ENCODE peak calls at places on chromosomes 13 and 19, in nine cellular contexts. B is H54, A is right lobe of liver, T is body of pancreas, X is transverse colon, G is uterus, P is A549, S is breast epithelium, D is spleen. K is an unnamed sample.
A peak's percentile ranks its signal among the peaks of the same experiment; 100 is the strongest.

GRCh38 chr19:38417544-38418506 is 8.2 kb downstream of the RASGRP4 start:
- DNase-seq in B (no peak), X (peak; percentile 75), G (no peak), S (no peak), D (peak; percentile 95), T (peak; percentile 43), A (peak; percentile 79), P (peak; percentile 92), K (peak; percentile 45)

GRCh38 chr19:31408460-31409124 is 59.4 kb upstream of the TSHZ3 start:
- DNase-seq in D (no peak), S (no peak), T (no peak), P (no peak), G (peak; percentile 51), A (no peak), X (no peak), B (peak; percentile 74), K (no peak)

GRCh38 chr13:66359910-66360552 is 870.1 kb downstream of the PCDH9 start:
- DNase-seq in T (no peak), B (no peak), G (no peak), S (no peak), P (no peak), D (no peak), A (no peak), X (no peak), K (no peak)

GRCh38 chr13:107301724-107302374 is 733.9 kb upstream of the ARGLU1 start:
- DNase-seq in S (no peak), D (no peak), T (no peak), P (no peak), A (no peak), B (no peak), X (no peak), G (no peak), K (no peak)

GRCh38 chr13:67515895-67516294 is 285.8 kb upstream of the PCDH9 start:
- DNase-seq in S (no peak), T (no peak), P (no peak), G (no peak), D (no peak), X (no peak), A (no peak), B (no peak), K (no peak)

GRCh38 chr13:110306960-110307696 is at the start of the genes COL4A1 and COL4A2:
- DNase-seq in S (peak; percentile 65), G (peak; percentile 90), T (peak; percentile 47), B (peak; percentile 82), A (peak; percentile 62), X (peak; percentile 61), D (no peak), P (no peak), K (peak; percentile 47)

GRCh38 chr19:50519006-50519575 is 5.4 kb upstream of the ASPDH start:
- DNase-seq in S (no peak), P (no peak), T (no peak), A (no peak), X (no peak), B (no peak), G (no peak), D (peak; percentile 71), K (no peak)

GRCh38 chr19:19595171-19595701 is 23.3 kb downstream of the PBX4 start:
- DNase-seq in G (no peak), X (no peak), S (peak; percentile 31), B (no peak), A (no peak), T (no peak), P (no peak), D (no peak), K (no peak)

GRCh38 chr13:29436291-29436690 is 159.2 kb downstream of the SLC7A1 start:
- DNase-seq in A (no peak), G (no peak), B (no peak), P (no peak), T (no peak), X (no peak), D (no peak), S (no peak), K (no peak)

GRCh38 chr19:42422576-42423461 is 4.4 kb downstream of the LIPE start:
- DNase-seq in X (peak; percentile 47), T (no peak), G (no peak), P (no peak), A (no peak), D (peak; percentile 82), S (no peak), B (no peak), K (no peak)

GRCh38 chr19:19464339-19465098 is 50.8 kb downstream of the TSSK6 start:
- DNase-seq in S (no peak), P (no peak), G (no peak), X (no peak), A (no peak), D (no peak), T (peak; percentile 77), B (no peak), K (no peak)

GRCh38 chr19:43950834-43951626 is at the start of gene ZNF221:
- DNase-seq in B (peak; percentile 94), A (peak; percentile 91), G (peak; percentile 88), X (peak; percentile 90), T (peak; percentile 92), S (peak; percentile 87), P (peak; percentile 98), D (peak; percentile 90), K (peak; percentile 90)

GRCh38 chr13:112781287-112781686 is 91.4 kb downstream of the ATP11A start:
- DNase-seq in S (no peak), P (no peak), T (no peak), X (no peak), G (peak; percentile 2), B (no peak), A (no peak), D (no peak), K (no peak)

GRCh38 chr19:34540811-34541557 is 59.4 kb downstream of the WTIP start:
- DNase-seq in G (no peak), S (no peak), T (no peak), A (no peak), X (no peak), P (no peak), D (no peak), B (no peak), K (no peak)

GRCh38 chr19:49859838-49860715 is 7.3 kb downstream of the PNKP start:
- DNase-seq in D (no peak), A (peak; percentile 47), B (no peak), S (no peak), X (no peak), G (no peak), P (no peak), T (no peak), K (no peak)

GRCh38 chr19:48806818-48807589 is 3.8 kb downstream of the BCAT2 start:
- DNase-seq in T (peak; percentile 49), S (no peak), X (peak; percentile 68), D (no peak), G (no peak), B (no peak), A (peak; percentile 89), P (no peak), K (no peak)

GRCh38 chr19:10085641-10086031 is 481 bp upstream of the SHFL start:
- DNase-seq in B (no peak), T (no peak), X (no peak), P (no peak), D (no peak), S (no peak), G (no peak), A (no peak), K (no peak)

GRCh38 chr13:71864981-71865857 is 1.8 kb downstream of the DACH1 start:
- DNase-seq in T (peak; percentile 16), S (no peak), B (no peak), G (peak; percentile 18), A (peak; percentile 61), X (peak; percentile 21), P (no peak), D (peak; percentile 85), K (no peak)

GRCh38 chr19:46124638-46125115 is at the start of gene IGFL3:
- DNase-seq in P (no peak), T (no peak), X (no peak), D (no peak), S (no peak), G (no peak), A (no peak), B (no peak), K (no peak)

GRCh38 chr19:5719961-5720790 is at the start of the genes CATSPERD and LONP1:
- DNase-seq in B (peak; percentile 98), S (peak; percentile 98), A (peak; percentile 99), P (peak; percentile 94), G (peak; percentile 98), X (peak; percentile 98), T (peak; percentile 99), D (peak; percentile 100), K (peak; percentile 98)
- TF ChIP-seq POLR2A in B (peak; percentile 77), S (peak; percentile 42), A (peak; percentile 77), P (peak; percentile 61), G (peak; percentile 60), X (peak; percentile 75), T (peak; percentile 80), D (no peak), K (peak; percentile 76)

GRCh38 chr19:29247051-29247450 is 34.1 kb upstream of the UQCRFS1 start:
- DNase-seq in T (no peak), S (no peak), X (no peak), D (no peak), B (no peak), P (no peak), G (no peak), A (no peak), K (no peak)

GRCh38 chr19:29248332-29248844 is 35.4 kb upstream of the UQCRFS1 start:
- DNase-seq in B (no peak), T (no peak), X (no peak), A (no peak), D (no peak), G (no peak), S (no peak), P (no peak), K (no peak)

GRCh38 chr19:29245221-29245620 is 32.3 kb upstream of the UQCRFS1 start:
- DNase-seq in B (no peak), D (no peak), G (no peak), S (no peak), T (no peak), A (no peak), P (no peak), X (no peak), K (no peak)

DNA sequence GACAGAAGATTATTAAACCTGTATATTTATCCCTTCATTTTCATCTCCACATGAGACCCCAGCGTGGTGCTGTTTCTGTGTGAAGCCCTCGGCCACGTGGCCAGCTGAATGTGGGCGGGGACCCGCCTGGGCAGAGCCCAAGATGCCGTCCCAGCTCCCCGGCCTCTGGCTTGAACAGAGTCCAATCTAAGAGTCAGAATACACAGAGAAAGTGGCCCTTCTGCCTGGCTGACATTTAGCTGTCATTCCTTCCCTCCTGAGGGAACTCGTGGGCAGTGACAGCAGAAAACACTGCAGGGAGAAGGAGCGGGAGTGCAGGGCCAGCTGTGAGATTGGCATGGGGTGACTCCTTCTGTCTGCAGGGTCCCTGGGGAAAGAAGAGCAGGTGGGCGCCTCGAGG is 35.0 kb upstream of the UQCRFS1 start:
- DNase-seq in S (no peak), X (no peak), A (no peak), G (no peak), P (no peak), T (no peak), D (no peak), B (no peak), K (no peak)
- TF ChIP-seq POLR2A in S (no peak), X (no peak), A (no peak), G (no peak), P (no peak), T (no peak), D (no peak), B (no peak), K (no peak)

GRCh38 chr19:3712663-3713531 is 4.7 kb downstream of the TJP3 start:
- DNase-seq in A (no peak), X (peak; percentile 78), D (no peak), P (no peak), B (no peak), G (no peak), S (no peak), T (peak; percentile 59), K (no peak)
- TF ChIP-seq POLR2A in A (no peak), X (peak; percentile 35), D (no peak), P (no peak), B (no peak), G (no peak), S (no peak), T (no peak), K (no peak)

GRCh38 chr19:54218259-54218658 is 4.5 kb downstream of the LILRB3 start:
- DNase-seq in P (no peak), X (no peak), B (no peak), A (no peak), D (no peak), G (no peak), S (no peak), T (no peak), K (no peak)
- TF ChIP-seq POLR2A in P (no peak), X (no peak), B (no peak), A (no peak), D (no peak), G (no peak), S (no peak), T (no peak), K (no peak)